ENCODE peak calls at places on chromosomes 6 and 20, in four cellular contexts. Z is uterus, E is HepG2, I is A549. B is an unnamed sample. For H3K4me1, the result is how much of the 10 kb centered on the place peaks cover.

GRCh38 chr20:41587956-41588355 is 30.2 kb downstream of the CHD6 start:
- DNase-seq in Z (no peak), E (no peak), I (no peak), B (no peak)

GRCh38 chr20:11544029-11544678 is 373.5 kb upstream of the BTBD3 start:
- DNase-seq in Z (peak), E (peak), I (peak), B (peak)

GRCh38 chr6:3013486-3013885 is 13.8 kb downstream of the NQO2 start:
- DNase-seq in Z (no peak), E (no peak), I (peak), B (no peak)

GRCh38 chr6:156862711-156863110 is 85.5 kb downstream of the ARID1B start:
- DNase-seq in Z (no peak), E (no peak), I (no peak), B (no peak)

GRCh38 chr6:11412011-11412424 is 125.5 kb upstream of the TMEM170B start:
- DNase-seq in Z (no peak), E (no peak), I (no peak), B (no peak)

GRCh38 chr6:165766457-165766856 is 103.4 kb upstream of the PDE10A start:
- DNase-seq in Z (no peak), E (no peak), I (no peak), B (no peak)

GRCh38 chr6:94041930-94042724 is 622.8 kb upstream of the EPHA7 start:
- DNase-seq in Z (no peak), E (no peak), I (no peak), B (no peak)

GRCh38 chr6:15493437-15494168 is 169.2 kb downstream of the DTNBP1 start:
- DNase-seq in Z (no peak), E (no peak), I (no peak), B (no peak)

GRCh38 chr6:106805017-106805335 is 169.6 kb downstream of the CD24 start:
- DNase-seq in Z (no peak), E (no peak), I (no peak), B (no peak)

GRCh38 chr20:45972500-45973183 is 639 bp upstream of the ZNF335 start:
- DNase-seq in Z (no peak), E (no peak), I (no peak), B (no peak)

GRCh38 chr6:118306640-118307238 is 241.4 kb upstream of the PLN start:
- DNase-seq in Z (no peak), E (no peak), I (no peak), B (no peak)

GRCh38 chr6:13762648-13763441 is 51.2 kb upstream of the RANBP9 start:
- DNase-seq in Z (no peak), E (no peak), I (no peak), B (no peak)

GRCh38 chr6:18119236-18119635 is 3.2 kb downstream of the NHLRC1 start:
- DNase-seq in Z (no peak), E (no peak), I (no peak), B (no peak)

GRCh38 chr6:18121580-18122127 is 823 bp downstream of the NHLRC1 start:
- DNase-seq in Z (peak), E (peak), I (no peak), B (no peak)

GRCh38 chr6:18126116-18126515 is 3.6 kb upstream of the NHLRC1 start:
- DNase-seq in Z (no peak), E (no peak), I (no peak), B (no peak)

GRCh38 chr6:18118330-18118729 is 4.1 kb downstream of the NHLRC1 start:
- DNase-seq in Z (no peak), E (no peak), I (no peak), B (no peak)

GRCh38 chr6:18122128-18123093 is at the start of gene NHLRC1:
- DNase-seq in Z (peak), E (peak), I (peak), B (peak)
- TF ChIP-seq POLR2A in Z (peak), E (no peak), I (peak), B (no peak)

GRCh38 chr6:39887692-39888450 is 46.4 kb downstream of the MOCS1 start:
- DNase-seq in Z (peak), E (peak), I (no peak), B (peak)

GRCh38 chr6:39885691-39886090 is 48.6 kb downstream of the MOCS1 start:
- DNase-seq in Z (no peak), E (peak), I (no peak), B (no peak)

GRCh38 chr6:39889229-39889628 is 45.0 kb downstream of the MOCS1 start:
- DNase-seq in Z (no peak), E (no peak), I (no peak), B (no peak)

GRCh38 chr6:39884696-39885095 is 49.6 kb downstream of the MOCS1 start:
- DNase-seq in Z (no peak), E (no peak), I (no peak), B (no peak)

GRCh38 chr6:39886871-39887270 is 47.4 kb downstream of the MOCS1 start:
- DNase-seq in Z (no peak), E (no peak), I (no peak), B (no peak)
- H3K4me1 ChIP-seq in Z (under half), E (under half), I (under half), B (under half)

GRCh38 chr6:150720774-150721233 is 121.1 kb downstream of the PLEKHG1 start:
- DNase-seq in Z (no peak), E (no peak), I (no peak), B (no peak)
- H3K4me3 ChIP-seq in Z (no peak), E (no peak), I (no peak), B (no peak)

GRCh38 chr6:100753421-100753820 is 127.7 kb downstream of the ASCC3 start:
- DNase-seq in Z (no peak), E (no peak), I (no peak), B (no peak)

GRCh38 chr6:100751590-100751989 is 129.5 kb downstream of the ASCC3 start:
- DNase-seq in Z (no peak), E (no peak), I (no peak), B (no peak)
- TF ChIP-seq POLR2A in Z (no peak), E (no peak), I (no peak), B (no peak)

GRCh38 chr20:17657898-17658647 is 24.0 kb downstream of the RRBP1 start:
- DNase-seq in Z (peak), E (no peak), I (no peak), B (no peak)
- H3K4me1 ChIP-seq in Z (under half), E (under half), I (under half), B (half or more)

B was measured in tibial nerve.